ENCODE peak calls at places on chromosome 15, in eight cellular contexts. Y is transverse colon, O is NB4, S is ovary, V is esophagus squamous epithelium, W is uterus, U is IMR-90, I is Peyer's patch. T is an unnamed sample.

GRCh38 chr15:69459063-69459462 is 6.4 kb downstream of the RPLP1 start:
- DNase-seq in Y (no peak), O (peak; percentile 36), S (no peak), V (no peak), W (no peak), U (no peak), I (no peak), T (no peak)

GRCh38 chr15:40092416-40093223 is 16.1 kb downstream of the BMF start:
- DNase-seq in Y (peak; percentile 74), O (no peak), S (peak; percentile 91), V (no peak), W (peak; percentile 88), U (peak; percentile 86), I (no peak), T (no peak)

GRCh38 chr15:92170897-92171296 is 222.8 kb upstream of the ST8SIA2 start:
- DNase-seq in Y (no peak), O (no peak), S (no peak), V (no peak), W (no peak), U (no peak), I (no peak), T (no peak)

GRCh38 chr15:63354771-63355650 is 26.6 kb downstream of the CA12 start:
- DNase-seq in Y (peak; percentile 79), O (no peak), S (no peak), V (no peak), W (no peak), U (no peak), I (no peak), T (no peak)

GRCh38 chr15:66252411-66253295 is 897 bp downstream of the MEGF11 start:
- DNase-seq in Y (peak; percentile 46), O (peak; percentile 62), S (peak; percentile 25), V (no peak), W (peak; percentile 49), U (no peak), I (peak; percentile 34), T (peak; percentile 97)

GRCh38 chr15:25685216-25685569 is 177.9 kb downstream of the ATP10A start:
- DNase-seq in Y (no peak), O (no peak), S (no peak), V (no peak), W (no peak), U (no peak), I (no peak), T (no peak)

GRCh38 chr15:87527416-87527815 is 729.1 kb downstream of the NTRK3 start:
- DNase-seq in Y (no peak), O (no peak), S (no peak), V (no peak), W (no peak), U (no peak), I (no peak), T (no peak)

GRCh38 chr15:59993950-59994401 is 10.1 kb upstream of the FOXB1 start:
- DNase-seq in Y (no peak), O (peak; percentile 39), S (no peak), V (no peak), W (no peak), U (no peak), I (no peak), T (no peak)

GRCh38 chr15:86489992-86490391 is 410.3 kb downstream of the AGBL1 start:
- DNase-seq in Y (no peak), O (no peak), S (no peak), V (no peak), W (no peak), U (no peak), I (no peak), T (no peak)

GRCh38 chr15:30921106-30921505 is 17.4 kb downstream of the FAN1 start:
- DNase-seq in Y (no peak), O (no peak), S (no peak), V (no peak), W (no peak), U (no peak), I (no peak), T (no peak)

GRCh38 chr15:51830279-51830806 is 890 bp downstream of the TMOD3 start:
- DNase-seq in Y (no peak), O (peak; percentile 49), S (peak; percentile 35), V (no peak), W (no peak), U (peak; percentile 51), I (no peak), T (no peak)

GRCh38 chr15:76576526-76577279 is 240.1 kb downstream of the ISL2 start:
- DNase-seq in Y (peak; percentile 84), O (no peak), S (peak; percentile 74), V (no peak), W (peak; percentile 38), U (peak; percentile 55), I (peak; percentile 18), T (peak; percentile 31)

GRCh38 chr15:70314652-70315051 is 216.9 kb upstream of the TLE3 start:
- DNase-seq in Y (no peak), O (no peak), S (no peak), V (no peak), W (no peak), U (no peak), I (no peak), T (no peak)

GRCh38 chr15:69834256-69834655 is 263.5 kb downstream of the TLE3 start:
- DNase-seq in Y (no peak), O (no peak), S (no peak), V (no peak), W (no peak), U (no peak), I (no peak), T (no peak)

GRCh38 chr15:82312611-82313349 is 36.5 kb downstream of the GOLGA6L10 start:
- DNase-seq in Y (no peak), O (no peak), S (no peak), V (no peak), W (no peak), U (peak; percentile 37), I (no peak), T (no peak)

GRCh38 chr15:79212589-79213139 is 69.9 kb upstream of the ANKRD34C start:
- DNase-seq in Y (no peak), O (no peak), S (no peak), V (no peak), W (no peak), U (no peak), I (no peak), T (no peak)

GRCh38 chr15:90529008-90529368 is 735 bp upstream of the CRTC3 start:
- DNase-seq in Y (no peak), O (no peak), S (no peak), V (no peak), W (no peak), U (no peak), I (no peak), T (no peak)

GRCh38 chr15:90535254-90535653 is 5.5 kb downstream of the CRTC3 start:
- DNase-seq in Y (no peak), O (no peak), S (no peak), V (no peak), W (no peak), U (no peak), I (no peak), T (no peak)

GRCh38 chr15:90531147-90531546 is 1.4 kb downstream of the CRTC3 start:
- DNase-seq in Y (no peak), O (no peak), S (no peak), V (no peak), W (no peak), U (no peak), I (no peak), T (no peak)

GRCh38 chr15:90529369-90530249 is at the start of gene CRTC3:
- DNase-seq in Y (peak; percentile 60), O (peak; percentile 72), S (peak; percentile 56), V (no peak), W (peak; percentile 63), U (peak; percentile 48), I (peak; percentile 54), T (peak; percentile 74)

GRCh38 chr15:90530250-90531051 is 728 bp downstream of the CRTC3 start:
- DNase-seq in Y (peak; percentile 57), O (peak; percentile 68), S (peak; percentile 79), V (no peak), W (peak; percentile 41), U (peak; percentile 24), I (peak; percentile 56), T (peak; percentile 69)
- TF ChIP-seq POLR2A in Y (no peak), O (no peak), S (no peak), V (no peak), W (no peak), U (no peak), I (no peak), T (no peak)

DNA sequence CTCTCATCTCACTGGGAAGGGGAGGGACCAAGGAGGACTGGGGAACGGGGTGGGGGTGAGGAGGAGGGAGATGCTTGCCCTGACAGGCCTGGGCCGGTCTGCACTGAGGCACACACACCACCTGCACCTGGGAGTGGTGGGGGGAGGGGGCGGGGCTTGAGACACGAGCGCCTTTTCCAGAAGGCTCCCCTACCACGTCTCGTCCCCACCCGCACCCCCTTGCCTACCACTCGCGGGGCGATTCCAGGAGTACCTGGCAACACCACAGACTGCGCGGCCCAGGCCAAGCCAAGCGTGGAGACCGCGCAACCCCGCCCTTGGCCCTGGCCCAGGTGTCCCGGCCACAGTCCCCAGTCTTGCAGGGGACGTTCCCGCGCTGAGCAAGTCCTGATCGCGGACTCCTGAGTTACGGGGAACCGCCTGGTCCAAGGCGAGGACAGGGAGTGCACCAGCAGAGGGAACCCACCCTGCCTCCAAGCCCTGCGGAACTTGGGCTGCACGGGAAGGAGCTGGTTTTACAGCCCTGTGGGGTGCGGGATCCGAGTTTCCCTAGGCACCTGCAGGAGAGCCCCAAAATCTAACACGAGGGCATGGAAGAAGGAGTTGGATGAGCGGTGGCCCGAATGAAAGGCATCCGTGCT is 68.1 kb upstream of the SH3GL3 start:
- DNase-seq in Y (no peak), O (no peak), S (no peak), V (no peak), W (no peak), U (no peak), I (no peak), T (no peak)
- TF ChIP-seq CTCF in Y (no peak), O (no peak), S (no peak), V (no peak), W (no peak), U (no peak), I (no peak), T (no peak)

DNA sequence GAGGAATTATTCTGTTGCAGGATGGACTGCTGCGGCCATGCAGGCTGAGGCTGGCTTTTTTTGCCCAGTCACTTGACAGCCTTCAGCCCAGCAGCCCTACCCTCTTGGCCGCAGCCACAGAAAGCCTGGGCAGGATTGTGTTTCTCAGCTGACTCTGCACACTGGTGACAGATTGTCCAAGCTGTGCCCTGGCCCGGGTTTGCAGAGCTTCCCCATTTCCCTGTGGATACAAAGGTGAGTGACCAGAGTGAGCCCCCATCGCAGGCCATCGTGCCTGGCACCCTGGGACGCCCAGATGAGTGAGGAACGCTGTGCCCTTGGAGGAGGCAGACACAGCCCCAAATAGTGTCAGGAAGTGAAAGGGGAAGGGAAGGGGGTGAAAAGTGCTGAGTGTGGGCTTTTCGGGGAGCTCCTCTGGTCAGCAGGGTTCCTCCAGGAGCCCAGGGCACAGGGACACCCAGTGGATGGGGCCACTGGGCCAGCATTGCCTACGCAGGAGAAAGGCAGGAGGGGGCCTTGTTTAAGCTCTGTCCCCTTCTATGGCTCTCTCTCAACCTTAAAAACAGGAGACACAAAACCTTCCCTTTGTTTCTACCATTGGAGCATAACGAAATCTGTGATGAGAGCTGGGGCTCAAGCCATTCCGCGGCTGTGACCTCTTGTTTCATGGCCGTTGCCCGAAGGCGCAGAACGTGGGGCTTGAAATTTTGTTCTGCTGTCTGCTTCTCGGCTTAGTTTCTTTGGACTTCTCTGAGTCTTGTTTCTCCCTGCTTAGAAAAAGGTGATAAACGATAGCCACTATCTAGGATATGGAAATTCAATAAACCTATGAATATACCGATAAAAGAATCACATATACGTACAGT is 91.5 kb upstream of the MEF2A start:
- DNase-seq in Y (peak; percentile 32), O (no peak), S (no peak), V (no peak), W (no peak), U (no peak), I (no peak), T (no peak)
- TF ChIP-seq POLR2A in Y (no peak), O (no peak), S (no peak), V (no peak), W (no peak), U (no peak), I (no peak), T (no peak)

GRCh38 chr15:90751300-90751825 is 34.2 kb downstream of the BLM start:
- DNase-seq in Y (no peak), O (no peak), S (no peak), V (no peak), W (no peak), U (no peak), I (no peak), T (no peak)
- TF ChIP-seq CTCF in Y (no peak), O (no peak), S (no peak), V (no peak), W (no peak), U (no peak), I (no peak), T (no peak)

T was measured in A549.